ENCODE peak calls at places on chromosome 20, in five cellular contexts. R is testis; Z is naive thymus-derived CD4-positive, alpha-beta T cell; S is MM.1S; O is cardiac muscle cell. H is an unnamed sample. For H3K9me3, the result is how much of the 10 kb centered on the place peaks cover.

GRCh38 chr20:11229772-11230171 is 556.0 kb upstream of the JAG1 start:
- DNase-seq in R (peak), Z (no peak), S (no peak), O (peak), H (no peak)

GRCh38 chr20:63440366-63440955 is 32.0 kb downstream of the KCNQ2 start:
- DNase-seq in S (no peak), R (no peak), Z (no peak), O (no peak), H (no peak)

GRCh38 chr20:53940883-53941546 is 129.4 kb downstream of the BCAS1 start:
- DNase-seq in O (no peak), S (peak), Z (no peak), R (no peak), H (peak)

GRCh38 chr20:32040142-32040953 is 11.7 kb upstream of the HCK start:
- DNase-seq in O (peak), R (no peak), Z (no peak), S (no peak), H (peak)

GRCh38 chr20:8837396-8837795 is 231.5 kb upstream of the PLCB4 start:
- DNase-seq in Z (no peak), S (no peak), O (no peak), R (no peak), H (no peak)

GRCh38 chr20:828987-829386 is 4.5 kb upstream of the FAM110A start:
- DNase-seq in Z (no peak), O (no peak), R (peak), S (peak), H (no peak)

GRCh38 chr20:4043801-4044200 is 28.4 kb upstream of the RNF24 start:
- DNase-seq in O (no peak), Z (no peak), R (no peak), S (no peak), H (no peak)

GRCh38 chr20:51361258-51361657 is 181.3 kb downstream of the NFATC2 start:
- DNase-seq in R (no peak), S (no peak), Z (no peak), O (no peak), H (no peak)

GRCh38 chr20:48295445-48295903 is 510.2 kb upstream of the SULF2 start:
- DNase-seq in R (no peak), S (no peak), Z (no peak), O (peak), H (no peak)

GRCh38 chr20:10622657-10623418 is 51.0 kb downstream of the JAG1 start:
- DNase-seq in O (no peak), R (peak), Z (no peak), S (no peak), H (no peak)

GRCh38 chr20:37389844-37390275 is 43.9 kb downstream of the SRC start:
- DNase-seq in R (no peak), S (no peak), O (no peak), Z (no peak), H (no peak)

GRCh38 chr20:13865825-13866351 is 81.1 kb downstream of the NDUFAF5 start:
- DNase-seq in O (no peak), R (no peak), S (no peak), Z (no peak), H (no peak)

GRCh38 chr20:25283221-25283951 is 35.5 kb downstream of the PYGB start:
- DNase-seq in R (no peak), S (no peak), O (no peak), Z (no peak), H (no peak)

GRCh38 chr20:53215166-53215565 is 243.0 kb downstream of the TSHZ2 start:
- DNase-seq in Z (peak), R (no peak), O (no peak), S (peak), H (no peak)

GRCh38 chr20:59020938-59021551 is 1.8 kb downstream of the TUBB1 start:
- DNase-seq in Z (no peak), O (peak), S (no peak), R (peak), H (no peak)

GRCh38 chr20:3045042-3045815 is 623 bp upstream of the MRPS26 start:
- DNase-seq in Z (peak), O (peak), S (peak), R (peak), H (no peak)

GRCh38 chr20:51335329-51335841 is 207.1 kb downstream of the NFATC2 start:
- DNase-seq in O (no peak), Z (no peak), R (no peak), S (no peak), H (no peak)

GRCh38 chr20:32236048-32236533 is 28.4 kb downstream of the POFUT1 start:
- DNase-seq in O (no peak), R (no peak), Z (no peak), S (no peak), H (no peak)

GRCh38 chr20:31713312-31714049 is 9.2 kb downstream of the BCL2L1 start:
- DNase-seq in Z (no peak), R (peak), S (peak), O (no peak), H (no peak)

GRCh38 chr20:4585104-4585753 is 136.5 kb upstream of the PRND start:
- DNase-seq in Z (no peak), S (no peak), R (no peak), O (no peak), H (no peak)

GRCh38 chr20:9301129-9302072 is 213.0 kb upstream of the LAMP5 start:
- DNase-seq in O (no peak), Z (no peak), R (peak), S (no peak), H (no peak)

GRCh38 chr20:46990017-46990810 is 95.6 kb downstream of the EYA2 start:
- DNase-seq in O (no peak), S (no peak), R (no peak), Z (no peak), H (no peak)
- H3K4me3 ChIP-seq in O (no peak), S (no peak), R (no peak), Z (no peak), H (no peak)

DNA sequence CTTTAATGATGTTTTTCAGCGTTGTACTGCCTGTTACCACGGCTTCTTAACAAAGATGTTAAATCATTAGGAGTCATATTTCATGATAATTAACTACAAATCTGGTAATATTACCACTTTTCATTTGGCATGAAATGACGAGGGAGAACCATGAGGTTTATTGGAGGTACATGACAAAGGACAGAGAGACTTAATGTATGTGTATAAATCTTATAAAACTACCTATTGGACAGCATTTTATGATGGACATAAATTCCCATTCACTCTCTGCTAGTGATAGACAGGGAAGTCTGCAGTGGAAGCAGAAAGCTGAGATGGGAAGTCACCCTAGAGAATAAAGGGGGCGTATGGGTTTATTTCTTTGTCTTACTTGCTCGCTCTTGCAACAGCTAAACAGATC is 949.9 kb upstream of the FLRT3 start:
- DNase-seq in Z (no peak), O (no peak), S (no peak), R (no peak), H (no peak)
- H3K9me3 ChIP-seq in Z (under half), O (under half), S (under half), R (under half), H (under half)

GRCh38 chr20:46122071-46122470 is 4.0 kb downstream of the CD40 start:
- DNase-seq in S (no peak), O (no peak), R (no peak), Z (no peak), H (no peak)
- H3K27ac ChIP-seq in S (no peak), O (no peak), R (no peak), Z (no peak), H (no peak)

GRCh38 chr20:44310664-44311639 is at the start of gene FITM2:
- DNase-seq in Z (peak), R (peak), O (peak), S (peak), H (peak)

GRCh38 chr20:44302026-44302669 is 8.9 kb downstream of the FITM2 start:
- DNase-seq in Z (no peak), O (peak), R (no peak), S (no peak), H (no peak)

GRCh38 chr20:44309763-44310663 is 989 bp downstream of the FITM2 start:
- DNase-seq in S (no peak), R (peak), Z (peak), O (peak), H (peak)

GRCh38 chr20:44304383-44304782 is 6.6 kb downstream of the FITM2 start:
- DNase-seq in O (no peak), S (no peak), R (no peak), Z (no peak), H (no peak)

GRCh38 chr20:44306927-44307326 is 4.1 kb downstream of the FITM2 start:
- DNase-seq in Z (no peak), S (no peak), O (no peak), R (no peak), H (no peak)
- H3K4me3 ChIP-seq in Z (no peak), S (no peak), O (no peak), R (no peak), H (no peak)

GRCh38 chr20:49684335-49684997 is 29.2 kb downstream of the B4GALT5 start:
- DNase-seq in O (no peak), Z (no peak), R (no peak), S (no peak), H (no peak)

GRCh38 chr20:49685161-49685601 is 28.5 kb downstream of the B4GALT5 start:
- DNase-seq in R (no peak), Z (no peak), O (no peak), S (peak), H (no peak)

GRCh38 chr20:49680475-49680874 is 33.2 kb downstream of the B4GALT5 start:
- DNase-seq in Z (no peak), O (no peak), S (no peak), R (no peak), H (no peak)

GRCh38 chr20:49682798-49683197 is 30.9 kb downstream of the B4GALT5 start:
- DNase-seq in R (no peak), S (no peak), O (no peak), Z (no peak), H (no peak)

DNA sequence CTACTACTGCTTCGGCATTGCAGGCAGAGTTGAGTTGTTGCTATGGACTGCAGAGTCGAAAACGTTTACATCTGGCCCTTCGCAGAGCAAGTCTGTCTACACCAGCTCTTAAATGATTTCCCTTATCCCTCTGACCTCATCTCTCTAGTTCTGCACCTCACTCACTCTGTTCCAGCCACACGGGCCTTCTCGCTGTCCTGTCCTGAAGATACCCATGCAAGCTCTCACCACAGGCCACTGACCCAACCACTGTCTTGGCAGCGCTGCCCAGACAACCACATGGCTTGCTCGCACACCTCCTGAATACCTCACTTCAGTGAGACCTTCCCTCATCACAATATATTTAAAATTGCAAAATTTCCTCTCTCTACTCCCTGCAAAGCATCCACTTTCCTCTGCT is 31.4 kb downstream of the B4GALT5 start:
- DNase-seq in O (no peak), R (no peak), Z (no peak), S (no peak), H (no peak)
- H3K9me3 ChIP-seq in O (under half), R (under half), Z (under half), S (under half), H (under half)

H was measured in OCI-LY7.